ENCODE peak calls at places on chromosomes 2 and 18, in nine cellular contexts. J, X, Z, Q, U, G, S, H and E are unnamed samples.

GRCh38 chr2:191756753-191757152 is 78.8 kb downstream of the NABP1 start:
- DNase-seq in S (no peak), G (no peak), X (no peak), J (no peak), H (no peak), Z (no peak), U (no peak), Q (no peak), E (no peak)

GRCh38 chr2:96131818-96132745 is 6.2 kb downstream of the ASTL start:
- DNase-seq in Z (no peak), U (no peak), X (no peak), S (no peak), H (no peak), Q (no peak), G (no peak), J (no peak), E (no peak)

GRCh38 chr2:64434039-64434657 is 19.8 kb upstream of the LGALSL start:
- DNase-seq in J (no peak), G (no peak), H (no peak), X (no peak), Q (no peak), S (no peak), U (no peak), Z (no peak), E (no peak)

GRCh38 chr2:172299741-172300140 is 127.6 kb upstream of the ITGA6 start:
- DNase-seq in H (no peak), G (no peak), Q (no peak), J (no peak), S (no peak), Z (no peak), U (no peak), X (no peak), E (no peak)

GRCh38 chr2:176997074-176997791 is 215.4 kb upstream of the HNRNPA3 start:
- DNase-seq in U (no peak), J (no peak), X (no peak), Z (no peak), G (peak; percentile 52), Q (peak; percentile 35), S (peak; percentile 61), H (no peak), E (peak; percentile 68)

GRCh38 chr18:49481317-49481716 is 5.7 kb downstream of the C18orf32 start:
- DNase-seq in S (no peak), Q (no peak), G (no peak), J (no peak), X (no peak), Z (no peak), U (no peak), H (no peak), E (no peak)

GRCh38 chr2:226040344-226040743 is 640.8 kb downstream of the NYAP2 start:
- DNase-seq in G (no peak), J (no peak), Q (no peak), U (no peak), X (no peak), H (no peak), S (no peak), Z (no peak), E (no peak)

GRCh38 chr2:107693604-107694003 is 133.1 kb upstream of the RGPD4 start:
- DNase-seq in Z (no peak), S (no peak), Q (no peak), G (no peak), U (no peak), J (no peak), X (no peak), H (no peak), E (no peak)

GRCh38 chr18:27713727-27714080 is 463.2 kb downstream of the CDH2 start:
- DNase-seq in X (no peak), Z (no peak), H (no peak), S (no peak), J (no peak), G (no peak), Q (no peak), U (no peak), E (no peak)

GRCh38 chr2:178899664-178900063 is 92.4 kb upstream of the TTN start:
- DNase-seq in Q (no peak), Z (no peak), J (no peak), S (no peak), U (no peak), H (no peak), X (no peak), G (no peak), E (no peak)

GRCh38 chr2:239125726-239126675 is 274.8 kb downstream of the HDAC4 start:
- DNase-seq in S (no peak), Q (no peak), J (no peak), Z (no peak), X (no peak), H (no peak), G (no peak), U (no peak), E (no peak)

GRCh38 chr2:132617989-132618388 is 52.0 kb downstream of the LYPD1 start:
- DNase-seq in U (no peak), Z (peak; percentile 16), J (no peak), Q (no peak), G (no peak), X (no peak), H (no peak), S (no peak), E (no peak)

GRCh38 chr2:69242651-69243051 is 144.4 kb downstream of the GFPT1 start:
- DNase-seq in X (no peak), U (no peak), S (no peak), J (no peak), Q (no peak), H (no peak), Z (no peak), G (no peak), E (no peak)

GRCh38 chr2:211306929-211307328 is 750.5 kb downstream of the CPS1 start:
- DNase-seq in S (peak; percentile 3), G (no peak), J (no peak), X (no peak), Q (no peak), U (no peak), Z (no peak), H (no peak), E (no peak)

GRCh38 chr18:35138773-35139172 is 97.6 kb downstream of the MAPRE2 start:
- DNase-seq in J (no peak), S (no peak), Z (peak; percentile 10), Q (no peak), U (no peak), G (no peak), H (no peak), X (no peak), E (no peak)

GRCh38 chr2:222281495-222281894 is 17.3 kb downstream of the PAX3 start:
- DNase-seq in U (no peak), J (no peak), H (no peak), S (no peak), X (no peak), G (no peak), Z (no peak), Q (no peak), E (no peak)

GRCh38 chr2:7191927-7192326 is 274.7 kb downstream of the RNF144A start:
- DNase-seq in S (no peak), X (no peak), U (no peak), G (no peak), Z (peak; percentile 6), J (no peak), Q (no peak), H (no peak), E (peak; percentile 49)

GRCh38 chr2:24816884-24817283 is 23.7 kb downstream of the CENPO start:
- DNase-seq in Z (no peak), X (no peak), G (no peak), U (no peak), Q (no peak), H (no peak), J (no peak), S (no peak), E (no peak)

GRCh38 chr2:173119069-173119807 is 43.6 kb downstream of the MAP3K20 start:
- DNase-seq in G (no peak), U (no peak), H (no peak), Z (no peak), J (no peak), S (peak; percentile 19), X (no peak), Q (peak; percentile 21), E (no peak)

DNA sequence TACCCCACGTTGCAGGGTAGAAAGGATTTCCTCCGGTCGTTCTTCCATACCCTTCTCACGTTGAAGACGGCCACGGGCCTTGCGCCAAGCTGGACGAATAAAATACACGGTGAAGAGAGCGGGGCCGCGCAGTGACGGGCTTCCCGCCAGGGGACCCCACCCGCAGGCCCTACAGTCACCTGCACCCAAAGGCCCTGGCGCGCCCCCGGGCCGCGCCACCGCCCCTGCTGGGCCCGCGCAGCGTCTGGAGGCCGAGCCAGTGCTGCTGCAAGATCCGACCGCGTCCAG is 199 bp downstream of the FBXO15 start:
- DNase-seq in Q (no peak), S (no peak), J (no peak), G (no peak), H (no peak), Z (no peak), X (no peak), U (no peak), E (no peak)
- TF ChIP-seq CTCF in Q (no peak), S (peak; percentile 6), J (no peak), G (no peak), H (no peak), Z (no peak), X (no peak), U (no peak), E (peak; percentile 16)

GRCh38 chr18:7950380-7951143 is 383.4 kb downstream of the PTPRM start:
- DNase-seq in H (no peak), X (no peak), U (no peak), S (no peak), Q (no peak), G (peak; percentile 4), Z (no peak), J (no peak), E (peak; percentile 68)
- TF ChIP-seq CTCF in H (no peak), X (no peak), U (no peak), S (no peak), Q (no peak), G (no peak), Z (no peak), J (no peak), E (no peak)

GRCh38 chr2:235740821-235741220 is 247.0 kb downstream of the AGAP1 start:
- DNase-seq in U (no peak), Z (peak; percentile 84), H (no peak), G (peak; percentile 15), X (no peak), Q (no peak), J (no peak), S (no peak), E (peak; percentile 69)
- TF ChIP-seq CTCF in U (no peak), Z (peak; percentile 75), H (no peak), G (no peak), X (no peak), Q (no peak), J (peak; percentile 43), S (no peak), E (peak; percentile 26)

DNA sequence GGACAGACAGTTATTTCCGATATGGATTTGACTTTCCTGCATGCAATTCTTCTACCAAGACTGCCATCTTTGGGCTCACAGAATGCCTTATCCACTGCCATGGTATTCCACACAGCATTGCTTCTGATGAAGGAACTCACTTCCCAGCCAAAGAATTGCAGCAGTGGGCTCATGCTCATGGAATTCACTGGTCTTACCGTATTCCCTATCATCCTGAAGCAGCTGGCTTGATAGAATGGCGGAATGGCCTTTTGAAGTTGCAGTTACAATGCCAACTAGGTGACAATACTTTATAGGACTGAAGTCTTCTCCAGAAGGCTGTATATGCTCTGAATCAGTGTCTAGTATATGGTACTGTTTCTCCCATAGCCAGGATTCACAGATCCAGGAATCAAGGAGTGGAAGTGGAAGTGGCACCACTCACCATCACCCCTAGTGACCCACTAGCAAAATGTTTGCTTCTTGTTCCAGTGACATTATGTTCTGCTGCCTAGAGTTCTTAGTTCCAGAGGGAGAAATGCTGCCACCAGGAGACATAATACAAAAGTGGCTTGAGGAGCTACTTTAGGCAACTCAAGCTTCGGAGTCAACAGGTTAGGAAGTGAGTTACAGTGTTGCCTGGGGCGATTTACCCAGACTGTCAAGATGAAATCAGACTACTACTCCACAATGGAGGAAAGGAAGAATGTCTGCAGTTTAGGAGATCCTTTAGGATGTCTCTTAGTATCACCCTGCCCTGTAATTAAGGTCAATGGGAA is 23.8 kb upstream of the SMAD4 start:
- DNase-seq in Z (no peak), H (no peak), U (no peak), Q (no peak), J (no peak), G (no peak), X (no peak), S (no peak), E (no peak)
- TF ChIP-seq CTCF in Z (peak; percentile 17), H (no peak), U (no peak), Q (no peak), J (no peak), G (no peak), X (no peak), S (no peak), E (no peak)